ENCODE peak calls at places on chromosomes 2 and 18, in four cellular contexts. X is IMR-90, V is GM12878, F is A549. U is an unnamed sample.

GRCh38 chr18:35390956-35391695 is 14.0 kb upstream of the ZNF396 start:
- DNase-seq in X (no peak), V (no peak), F (no peak), U (no peak)

GRCh38 chr2:52264488-52264887 is 1232.6 kb upstream of the NRXN1 start:
- DNase-seq in V (no peak), X (no peak), F (no peak), U (no peak)

GRCh38 chr2:239677455-239678185 is 276.8 kb upstream of the HDAC4 start:
- DNase-seq in V (no peak), X (no peak), F (no peak), U (no peak)

GRCh38 chr2:169933124-169933711 is 106.0 kb downstream of the UBR3 start:
- DNase-seq in F (peak), X (peak), V (no peak), U (peak)

GRCh38 chr18:27361477-27361876 is 176.4 kb upstream of the CHST9 start:
- DNase-seq in X (no peak), V (no peak), F (no peak), U (no peak)

GRCh38 chr2:60741588-60741987 is 14.5 kb upstream of the PAPOLG start:
- DNase-seq in X (no peak), F (no peak), V (no peak), U (no peak)

GRCh38 chr2:151410485-151410833 is 757 bp downstream of the RIF1 start:
- DNase-seq in X (peak), V (no peak), F (peak), U (no peak)

GRCh38 chr18:56407631-56408030 is 230.8 kb downstream of the TXNL1 start:
- DNase-seq in F (no peak), X (no peak), V (no peak), U (no peak)

GRCh38 chr18:46736136-46736535 is 20.7 kb downstream of the ST8SIA5 start:
- DNase-seq in F (no peak), V (no peak), X (no peak), U (no peak)

GRCh38 chr2:137888845-137889244 is 75.4 kb upstream of the HNMT start:
- DNase-seq in X (no peak), F (peak), V (no peak), U (peak)

GRCh38 chr18:37553633-37554398 is 11.8 kb downstream of the CELF4 start:
- DNase-seq in X (no peak), V (no peak), F (no peak), U (peak)

GRCh38 chr2:125405816-125406215 is 1250.1 kb upstream of the GYPC start:
- DNase-seq in X (peak), V (no peak), F (peak), U (no peak)
- TF ChIP-seq ELK1 in X (no peak), V (no peak), F (no peak), U (no peak)

DNA sequence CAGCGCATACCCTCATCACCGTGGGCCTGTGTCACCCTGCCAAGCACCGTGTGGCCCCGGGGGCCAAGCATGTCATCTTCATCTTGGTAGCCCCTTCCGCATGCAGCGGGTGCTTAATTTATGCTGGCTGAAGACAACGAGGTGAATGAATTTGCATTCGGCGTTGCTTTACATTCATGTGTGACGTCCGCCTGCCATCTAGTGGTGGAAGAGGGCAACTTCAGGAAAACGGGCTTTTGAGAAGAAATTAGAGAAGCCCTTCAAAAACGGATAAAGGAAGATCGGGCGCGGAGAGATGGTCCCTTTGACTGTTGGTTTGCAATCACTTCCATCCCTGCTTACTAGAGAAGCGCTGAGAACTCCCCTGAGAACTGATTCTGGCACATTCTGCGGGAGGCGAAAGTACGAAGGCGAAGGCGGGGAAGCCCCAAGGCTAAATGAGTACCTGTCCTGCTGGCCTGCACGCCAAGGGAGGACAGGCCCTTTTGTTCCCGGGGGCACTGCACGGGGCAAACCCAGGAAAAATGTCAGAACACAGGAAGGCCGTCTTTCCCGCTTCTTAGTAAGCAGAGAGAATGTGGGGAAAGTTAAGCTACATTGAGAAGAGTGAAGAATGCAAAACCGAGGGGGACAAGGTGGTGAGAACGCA is 145.9 kb downstream of the ZNF516 start:
- DNase-seq in F (peak), X (peak), V (no peak), U (peak)
- TF ChIP-seq ELK1 in F (no peak), X (no peak), V (no peak), U (no peak)

GRCh38 chr18:44680271-44681038 is at the start of gene SETBP1:
- DNase-seq in F (peak), X (peak), V (no peak), U (no peak)
- TF ChIP-seq ELK1 in F (no peak), X (no peak), V (no peak), U (no peak)

GRCh38 chr2:165618806-165619205 is 149.3 kb downstream of the CSRNP3 start:
- DNase-seq in F (no peak), X (no peak), V (no peak), U (no peak)

GRCh38 chr2:165621086-165621560 is 151.6 kb downstream of the CSRNP3 start:
- DNase-seq in X (no peak), F (no peak), V (no peak), U (no peak)

GRCh38 chr2:165617720-165618119 is 148.2 kb downstream of the CSRNP3 start:
- DNase-seq in F (no peak), X (no peak), V (no peak), U (no peak)
- TF ChIP-seq ELK1 in F (no peak), X (no peak), V (no peak), U (no peak)

GRCh38 chr2:46891956-46892553 is 23.6 kb downstream of the MCFD2 start:
- DNase-seq in X (no peak), F (no peak), V (no peak), U (no peak)

GRCh38 chr2:46888421-46888952 is 27.1 kb downstream of the MCFD2 start:
- DNase-seq in F (no peak), X (no peak), V (no peak), U (no peak)

GRCh38 chr2:46885376-46885775 is 30.2 kb downstream of the MCFD2 start:
- DNase-seq in V (no peak), X (peak), F (no peak), U (no peak)

GRCh38 chr2:46887028-46887885 is 28.3 kb downstream of the MCFD2 start:
- DNase-seq in V (no peak), X (peak), F (no peak), U (no peak)

GRCh38 chr2:46886268-46887027 is 29.2 kb downstream of the MCFD2 start:
- DNase-seq in V (no peak), F (no peak), X (no peak), U (no peak)
- TF ChIP-seq ELK1 in V (no peak), F (no peak), X (no peak), U (no peak)

DNA sequence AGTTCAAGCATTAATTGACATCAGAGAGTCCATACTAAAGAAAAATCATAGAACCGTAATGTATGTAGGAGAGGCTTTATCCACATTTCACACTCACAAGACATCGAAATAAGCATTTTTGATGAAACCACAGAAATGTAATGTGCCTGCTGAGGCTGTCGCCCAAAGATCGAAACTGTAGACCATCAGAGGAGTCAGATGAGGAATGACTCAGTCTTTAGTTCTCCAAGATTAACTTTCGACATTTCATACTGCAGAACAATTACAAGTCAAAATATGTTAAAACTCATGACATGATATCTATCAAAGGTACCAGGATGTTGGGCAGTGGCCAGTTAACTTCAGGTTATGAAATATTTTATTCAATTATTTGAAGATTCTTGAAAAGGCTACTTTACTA is 79.6 kb downstream of the RAB31 start:
- DNase-seq in V (no peak), X (peak), F (no peak), U (no peak)
- TF ChIP-seq ELK1 in V (no peak), X (no peak), F (no peak), U (no peak)